ENCODE peak calls at places on chromosome 13, in four cellular contexts. Z, B, E and O are unnamed samples.

GRCh38 chr13:112592647-112593046 is 4.7 kb upstream of the TUBGCP3 start:
- DNase-seq in Z (no peak), B (no peak), E (no peak), O (no peak)

GRCh38 chr13:100534147-100534818 is 54.3 kb downstream of the GGACT start:
- DNase-seq in Z (no peak), B (no peak), E (no peak), O (no peak)

GRCh38 chr13:83753912-83754624 is 128.2 kb downstream of the SLITRK1 start:
- DNase-seq in Z (no peak), B (no peak), E (no peak), O (no peak)

GRCh38 chr13:31495336-31495735 is 244.0 kb upstream of the RXFP2 start:
- DNase-seq in Z (no peak), B (no peak), E (no peak), O (no peak)

GRCh38 chr13:45416521-45417125 is 1.6 kb downstream of the SLC25A30 start:
- DNase-seq in Z (no peak), B (no peak), E (no peak), O (no peak)

GRCh38 chr13:101916758-101917474 is 464.4 kb downstream of the ITGBL1 start:
- DNase-seq in Z (peak), B (no peak), E (no peak), O (peak)

GRCh38 chr13:109363431-109363830 is 423.0 kb downstream of the IRS2 start:
- DNase-seq in Z (no peak), B (no peak), E (no peak), O (no peak)

GRCh38 chr13:100836696-100837095 is 162.1 kb upstream of the TMTC4 start:
- DNase-seq in Z (no peak), B (no peak), E (no peak), O (no peak)

GRCh38 chr13:42594577-42595571 is 20.9 kb downstream of the TNFSF11 start:
- DNase-seq in Z (peak), B (peak), E (no peak), O (no peak)

GRCh38 chr13:63436288-63436687 is 2020.6 kb upstream of the PCDH20 start:
- DNase-seq in Z (no peak), B (no peak), E (no peak), O (no peak)

GRCh38 chr13:55517312-55517711 is 1623.4 kb upstream of the PRR20A start:
- DNase-seq in Z (no peak), B (peak), E (no peak), O (no peak)

GRCh38 chr13:110379358-110379757 is 72.3 kb downstream of the COL4A2 start:
- DNase-seq in Z (no peak), B (no peak), E (no peak), O (no peak)

GRCh38 chr13:49836516-49836915 is 44.0 kb upstream of the KPNA3 start:
- DNase-seq in Z (no peak), B (peak), E (no peak), O (no peak)

GRCh38 chr13:82011355-82011754 is 1670.4 kb upstream of the SPRY2 start:
- DNase-seq in Z (no peak), B (no peak), E (no peak), O (no peak)